ENCODE peak calls at places on chromosome 22, in six cellular contexts. One of them, this sample, is unnamed.

GRCh38 chr22:39292002-39292401 is 27.4 kb downstream of the RPL3 start:
- DNase-seq in Caki2: peak
- DNase-seq in Calu3: peak
- DNase-seq in heart left ventricle: no peak
- DNase-seq in RCC 7860: peak
- DNase-seq in amniotic stem cell: no peak
- DNase-seq in this sample: no peak

GRCh38 chr22:43789452-43789851 is 22.7 kb downstream of the EFCAB6 start:
- DNase-seq in amniotic stem cell: peak
- DNase-seq in heart left ventricle: no peak
- DNase-seq in Caki2: peak
- DNase-seq in Calu3: peak
- DNase-seq in RCC 7860: peak
- DNase-seq in this sample: no peak

GRCh38 chr22:19109198-19110063 is 12.8 kb downstream of the DGCR2 start:
- DNase-seq in Calu3: no peak
- DNase-seq in heart left ventricle: no peak
- DNase-seq in RCC 7860: no peak
- DNase-seq in amniotic stem cell: peak
- DNase-seq in Caki2: no peak
- DNase-seq in this sample: no peak

GRCh38 chr22:25360411-25360810 is 141.0 kb downstream of the CRYBB2 start:
- DNase-seq in heart left ventricle: peak
- DNase-seq in amniotic stem cell: no peak
- DNase-seq in RCC 7860: no peak
- DNase-seq in Caki2: no peak
- DNase-seq in Calu3: no peak
- DNase-seq in this sample: no peak

GRCh38 chr22:50436841-50437341 is 37.9 kb downstream of the SBF1 start:
- DNase-seq in Caki2: no peak
- DNase-seq in heart left ventricle: peak
- DNase-seq in amniotic stem cell: no peak
- DNase-seq in Calu3: no peak
- DNase-seq in RCC 7860: no peak
- DNase-seq in this sample: no peak

GRCh38 chr22:33850227-33850626 is 70.0 kb downstream of the LARGE1 start:
- DNase-seq in Caki2: no peak
- DNase-seq in heart left ventricle: no peak
- DNase-seq in amniotic stem cell: no peak
- DNase-seq in RCC 7860: no peak
- DNase-seq in Calu3: no peak
- DNase-seq in this sample: no peak

GRCh38 chr22:23689414-23689813 is 1.4 kb upstream of the RGL4 start:
- DNase-seq in Caki2: no peak
- DNase-seq in RCC 7860: no peak
- DNase-seq in amniotic stem cell: no peak
- DNase-seq in Calu3: no peak
- DNase-seq in heart left ventricle: no peak
- DNase-seq in this sample: no peak

GRCh38 chr22:38314992-38315800 is 2.0 kb downstream of the CSNK1E start:
- DNase-seq in Caki2: no peak
- DNase-seq in Calu3: no peak
- DNase-seq in heart left ventricle: no peak
- DNase-seq in RCC 7860: no peak
- DNase-seq in amniotic stem cell: no peak
- DNase-seq in this sample: no peak

GRCh38 chr22:38176170-38176741 is 5.4 kb downstream of the PLA2G6 start:
- DNase-seq in Caki2: no peak
- DNase-seq in heart left ventricle: peak
- DNase-seq in amniotic stem cell: peak
- DNase-seq in Calu3: peak
- DNase-seq in RCC 7860: peak
- DNase-seq in this sample: peak

GRCh38 chr22:44890416-44891292 is 119.2 kb downstream of the PHF21B start:
- DNase-seq in Caki2: no peak
- DNase-seq in amniotic stem cell: no peak
- DNase-seq in heart left ventricle: no peak
- DNase-seq in RCC 7860: no peak
- DNase-seq in Calu3: no peak
- DNase-seq in this sample: no peak

GRCh38 chr22:49574861-49575702 is 252.6 kb downstream of the BRD1 start:
- DNase-seq in heart left ventricle: no peak
- DNase-seq in Calu3: no peak
- DNase-seq in Caki2: no peak
- DNase-seq in RCC 7860: no peak
- DNase-seq in amniotic stem cell: no peak
- DNase-seq in this sample: no peak

GRCh38 chr22:37177221-37177620 is 10.8 kb downstream of the C1QTNF6 start:
- DNase-seq in RCC 7860: no peak
- DNase-seq in amniotic stem cell: no peak
- DNase-seq in Caki2: no peak
- DNase-seq in Calu3: no peak
- DNase-seq in heart left ventricle: peak
- DNase-seq in this sample: no peak

GRCh38 chr22:17945851-17946690 is 78.3 kb downstream of the MICAL3 start:
- DNase-seq in amniotic stem cell: no peak
- DNase-seq in RCC 7860: no peak
- DNase-seq in heart left ventricle: no peak
- DNase-seq in Caki2: no peak
- DNase-seq in Calu3: no peak
- DNase-seq in this sample: no peak

GRCh38 chr22:26502688-26503561 is 9.3 kb downstream of the TFIP11 start:
- DNase-seq in amniotic stem cell: no peak
- DNase-seq in Calu3: peak
- DNase-seq in heart left ventricle: no peak
- DNase-seq in RCC 7860: no peak
- DNase-seq in Caki2: no peak
- DNase-seq in this sample: no peak

GRCh38 chr22:32204211-32204855 is 540 bp downstream of the RFPL2 start:
- DNase-seq in RCC 7860: no peak
- DNase-seq in Calu3: peak
- DNase-seq in Caki2: no peak
- DNase-seq in heart left ventricle: no peak
- DNase-seq in amniotic stem cell: no peak
- DNase-seq in this sample: no peak